ENCODE peak calls at places on chromosomes 2 and 18, in eight cellular contexts. T is NCI-H69; N is left ventricle myocardium inferior; A is endothelial cell; Y is NCI-H345; M is Jurkat, Clone E6-1; W is activated effector memory CD4-positive, alpha-beta T cell treated with Interleukin-2 at 50 U/mL for 16 hours; C is HFFc6. X is an unnamed sample.
A peak's percentile ranks its signal among the peaks of the same experiment; 100 is the strongest.

GRCh38 chr2:195967336-195967735 is 101.3 kb downstream of the DNAH7 start:
- DNase-seq in W (no peak), Y (no peak), M (no peak), C (no peak), A (no peak), T (no peak), N (no peak), X (no peak)

GRCh38 chr18:54240629-54241107 is 16.2 kb upstream of the MBD2 start:
- DNase-seq in T (no peak), N (no peak), W (no peak), C (no peak), M (no peak), A (no peak), Y (no peak), X (no peak)

GRCh38 chr18:7562491-7562890 is 4.6 kb upstream of the PTPRM start:
- DNase-seq in N (no peak), A (no peak), C (no peak), W (no peak), Y (no peak), T (no peak), M (no peak), X (no peak)

GRCh38 chr18:21894619-21895367 is 154.2 kb downstream of the MIB1 start:
- DNase-seq in Y (no peak), C (no peak), N (no peak), T (no peak), A (no peak), W (no peak), M (no peak), X (no peak)

GRCh38 chr18:48723837-48724236 is 185.0 kb downstream of the CTIF start:
- DNase-seq in C (no peak), Y (no peak), A (no peak), M (no peak), T (peak; percentile 26), N (no peak), W (no peak), X (no peak)

GRCh38 chr2:43842866-43843226 is 4.1 kb downstream of the ABCG8 start:
- DNase-seq in W (no peak), N (no peak), M (no peak), C (no peak), Y (no peak), A (no peak), T (no peak), X (no peak)

GRCh38 chr18:34773378-34773777 is 63.3 kb downstream of the DTNA start:
- DNase-seq in C (peak; percentile 32), A (no peak), T (no peak), M (no peak), Y (no peak), N (no peak), W (no peak), X (no peak)

GRCh38 chr2:193985272-193985671 is 1671.8 kb upstream of the SLC39A10 start:
- DNase-seq in A (no peak), C (no peak), T (peak; percentile 78), N (no peak), Y (no peak), W (no peak), M (no peak), X (no peak)

GRCh38 chr18:62720766-62721613 is 5.6 kb downstream of the PHLPP1 start:
- DNase-seq in N (no peak), Y (no peak), W (no peak), A (no peak), C (no peak), T (peak; percentile 60), M (no peak), X (no peak)

GRCh38 chr2:75577280-75577679 is 16.5 kb upstream of the EVA1A start:
- DNase-seq in A (no peak), N (no peak), T (no peak), Y (no peak), C (no peak), M (no peak), W (no peak), X (no peak)

GRCh38 chr2:118249970-118250369 is 161.7 kb downstream of the INSIG2 start:
- DNase-seq in M (no peak), A (no peak), T (no peak), C (no peak), N (no peak), W (no peak), Y (no peak), X (no peak)

GRCh38 chr2:149329068-149329467 is 1.3 kb upstream of the LYPD6 start:
- DNase-seq in C (no peak), A (peak; percentile 47), W (no peak), Y (peak; percentile 31), N (no peak), T (peak; percentile 46), M (no peak), X (no peak)

GRCh38 chr2:205675861-205676516 is 6.3 kb upstream of the NRP2 start:
- DNase-seq in A (peak; percentile 37), M (peak; percentile 8), N (no peak), T (peak; percentile 75), W (no peak), C (peak; percentile 76), Y (peak; percentile 61), X (no peak)

GRCh38 chr2:28134857-28135256 is 244.3 kb downstream of the BABAM2 start:
- DNase-seq in M (no peak), C (no peak), Y (no peak), W (no peak), N (no peak), A (no peak), T (no peak), X (no peak)

GRCh38 chr18:25594351-25594750 is 242.4 kb upstream of the ZNF521 start:
- DNase-seq in C (peak; percentile 5), T (no peak), A (no peak), M (no peak), W (no peak), Y (no peak), N (no peak), X (no peak)

GRCh38 chr18:68791801-68792200 is 6.1 kb upstream of the CCDC102B start:
- DNase-seq in C (no peak), Y (no peak), M (no peak), N (no peak), T (peak; percentile 43), W (no peak), A (no peak), X (no peak)

GRCh38 chr2:159285433-159285832 is 1.1 kb downstream of the WDSUB1 start:
- DNase-seq in W (no peak), Y (no peak), T (no peak), N (no peak), A (no peak), M (no peak), C (no peak), X (no peak)

GRCh38 chr2:30368258-30368657 is 78.8 kb upstream of the LCLAT1 start:
- DNase-seq in N (no peak), C (peak; percentile 33), W (no peak), M (no peak), Y (no peak), A (no peak), T (no peak), X (no peak)

GRCh38 chr18:68679531-68679930 is 35.4 kb downstream of the TMX3 start:
- DNase-seq in W (no peak), T (no peak), M (no peak), C (peak; percentile 38), Y (no peak), A (no peak), N (no peak), X (no peak)

GRCh38 chr2:25332571-25332970 is 9.2 kb downstream of the DNMT3A start:
- DNase-seq in N (peak; percentile 59), W (no peak), M (no peak), Y (no peak), C (no peak), A (no peak), T (peak; percentile 81), X (no peak)

GRCh38 chr2:43224571-43225092 is 1.8 kb downstream of the ZFP36L2 start:
- DNase-seq in Y (no peak), A (peak; percentile 25), T (no peak), C (no peak), N (peak; percentile 35), M (no peak), W (peak; percentile 41), X (peak; percentile 57)

GRCh38 chr18:50866765-50867164 is 12.2 kb upstream of the ME2 start:
- DNase-seq in T (peak; percentile 60), A (no peak), W (no peak), Y (no peak), M (no peak), N (no peak), C (peak; percentile 14), X (no peak)

GRCh38 chr2:144630459-144631215 is 110.7 kb upstream of the ZEB2 start:
- DNase-seq in C (no peak), M (no peak), T (no peak), Y (no peak), N (no peak), W (no peak), A (no peak), X (no peak)

GRCh38 chr18:50287028-50287440 is 458 bp downstream of the CXXC1 start:
- DNase-seq in Y (no peak), N (no peak), M (no peak), C (no peak), W (no peak), T (no peak), A (no peak), X (no peak)

GRCh38 chr2:98127229-98127989 is 40.4 kb downstream of the VWA3B start:
- DNase-seq in N (peak; percentile 29), W (no peak), C (no peak), M (no peak), Y (no peak), A (no peak), T (peak; percentile 27), X (peak; percentile 2)

GRCh38 chr2:17483496-17483895 is 34.7 kb downstream of the RAD51AP2 start:
- DNase-seq in A (no peak), W (no peak), Y (no peak), C (no peak), T (no peak), M (no peak), N (no peak), X (no peak)

GRCh38 chr2:218997730-218998129 is 4.5 kb upstream of the CRYBA2 start:
- DNase-seq in C (no peak), N (no peak), Y (peak; percentile 66), T (peak; percentile 47), M (no peak), A (no peak), W (no peak), X (no peak)

GRCh38 chr18:78403371-78403770 is 576.2 kb upstream of the SALL3 start:
- DNase-seq in W (no peak), T (no peak), C (no peak), M (no peak), N (no peak), Y (no peak), A (no peak), X (peak; percentile 17)

GRCh38 chr2:6967301-6967700 is 50.1 kb downstream of the RNF144A start:
- DNase-seq in W (no peak), C (no peak), Y (no peak), N (no peak), A (no peak), M (no peak), T (no peak), X (no peak)

GRCh38 chr2:158778243-158778642 is 16.9 kb upstream of the DAPL1 start:
- DNase-seq in T (no peak), N (no peak), Y (no peak), W (no peak), C (no peak), A (no peak), M (no peak), X (no peak)

GRCh38 chr2:85015653-85016360 is 44.8 kb downstream of the KCMF1 start:
- DNase-seq in C (no peak), M (no peak), T (no peak), W (no peak), Y (no peak), N (no peak), A (no peak), X (no peak)

GRCh38 chr2:162123806-162124758 is 28.0 kb downstream of the GCG start:
- DNase-seq in N (no peak), T (peak; percentile 47), M (peak; percentile 68), Y (peak; percentile 74), A (no peak), W (no peak), C (peak; percentile 57), X (no peak)

GRCh38 chr2:41768301-41768700 is 279.5 kb upstream of the PKDCC start:
- DNase-seq in T (no peak), N (peak; percentile 22), M (no peak), W (no peak), C (no peak), A (peak; percentile 8), Y (no peak), X (no peak)

GRCh38 chr18:68740966-68741365 is 26.1 kb upstream of the TMX3 start:
- DNase-seq in C (no peak), M (no peak), N (no peak), Y (no peak), T (peak; percentile 85), A (no peak), W (no peak), X (no peak)

X was measured in stimulated activated effector memory CD8-positive, alpha-beta T cell treated with anti-CD3 and anti-CD28 coated beads, Interleukin-12 subunit alpha, Interleukin-12 subunit beta, amount 100 ng/mL, for 72 hours.